ENCODE peak calls at places on chromosome 3, in ten cellular contexts. H, K, J, F, L, D, Z, U, E and X are unnamed samples.
A peak's percentile ranks its signal among the peaks of the same experiment; 100 is the strongest.

GRCh38 chr3:171860830-171861535 is 17.8 kb downstream of the TMEM212 start:
- DNase-seq in H (no peak), K (no peak), J (no peak), F (peak; percentile 74), L (peak; percentile 35), D (no peak), Z (peak; percentile 32), U (no peak), E (peak; percentile 46), X (peak; percentile 82)

GRCh38 chr3:15332405-15333098 is at the start of gene SH3BP5:
- DNase-seq in H (peak; percentile 90), K (peak; percentile 66), J (peak; percentile 4), F (no peak), L (peak; percentile 76), D (peak; percentile 79), Z (peak; percentile 66), U (peak; percentile 68), E (no peak), X (peak; percentile 53)

GRCh38 chr3:80097674-80098073 is 329.9 kb upstream of the ROBO1 start:
- DNase-seq in H (no peak), K (no peak), J (no peak), F (no peak), L (no peak), D (no peak), Z (no peak), U (no peak), E (no peak), X (no peak)

GRCh38 chr3:67901681-67902080 is 247.3 kb upstream of the SUCLG2 start:
- DNase-seq in H (no peak), K (no peak), J (no peak), F (no peak), L (no peak), D (no peak), Z (no peak), U (no peak), E (no peak), X (no peak)

GRCh38 chr3:12629560-12629959 is 34.4 kb downstream of the RAF1 start:
- DNase-seq in H (no peak), K (peak; percentile 29), J (no peak), F (peak; percentile 55), L (peak; percentile 62), D (no peak), Z (no peak), U (no peak), E (peak; percentile 14), X (peak; percentile 20)

GRCh38 chr3:46675426-46675825 is 18.1 kb downstream of the ALS2CL start:
- DNase-seq in H (no peak), K (no peak), J (no peak), F (no peak), L (no peak), D (no peak), Z (no peak), U (no peak), E (no peak), X (no peak)

GRCh38 chr3:96483781-96484180 is 330.6 kb upstream of the EPHA6 start:
- DNase-seq in H (no peak), K (no peak), J (no peak), F (no peak), L (no peak), D (no peak), Z (no peak), U (no peak), E (no peak), X (no peak)

GRCh38 chr3:32895701-32896100 is 55.7 kb upstream of the CCR4 start:
- DNase-seq in H (no peak), K (no peak), J (no peak), F (no peak), L (no peak), D (no peak), Z (no peak), U (no peak), E (no peak), X (no peak)

GRCh38 chr3:54870423-54870822 is 57.4 kb downstream of the LRTM1 start:
- DNase-seq in H (no peak), K (peak; percentile 97), J (no peak), F (peak; percentile 93), L (no peak), D (no peak), Z (peak; percentile 21), U (peak; percentile 47), E (peak; percentile 95), X (peak; percentile 96)

GRCh38 chr3:127754411-127755304 is 67.7 kb downstream of the MGLL start:
- DNase-seq in H (no peak), K (no peak), J (no peak), F (no peak), L (no peak), D (no peak), Z (no peak), U (no peak), E (no peak), X (no peak)

GRCh38 chr3:184637705-184638104 is 74.2 kb downstream of the MAGEF1 start:
- DNase-seq in H (no peak), K (peak; percentile 41), J (no peak), F (no peak), L (no peak), D (no peak), Z (no peak), U (no peak), E (no peak), X (no peak)

GRCh38 chr3:3902156-3902555 is 102.9 kb downstream of the LRRN1 start:
- DNase-seq in H (no peak), K (no peak), J (no peak), F (no peak), L (no peak), D (no peak), Z (no peak), U (no peak), E (no peak), X (no peak)

GRCh38 chr3:12187448-12188327 is 29.0 kb upstream of the TIMP4 start:
- DNase-seq in H (peak; percentile 72), K (peak; percentile 57), J (no peak), F (no peak), L (no peak), D (peak; percentile 34), Z (no peak), U (no peak), E (no peak), X (peak; percentile 66)

GRCh38 chr3:151816091-151816604 is 2.2 kb downstream of the AADAC start:
- DNase-seq in H (no peak), K (peak; percentile 59), J (no peak), F (no peak), L (peak; percentile 52), D (peak; percentile 14), Z (no peak), U (peak; percentile 72), E (no peak), X (peak; percentile 57)

GRCh38 chr3:151814588-151814987 is 672 bp downstream of the AADAC start:
- DNase-seq in H (no peak), K (no peak), J (no peak), F (no peak), L (no peak), D (no peak), Z (no peak), U (no peak), E (no peak), X (no peak)

GRCh38 chr3:151819910-151820309 is 6.0 kb downstream of the AADAC start:
- DNase-seq in H (no peak), K (no peak), J (no peak), F (no peak), L (no peak), D (no peak), Z (no peak), U (no peak), E (no peak), X (no peak)

GRCh38 chr3:151817473-151817872 is 3.6 kb downstream of the AADAC start:
- DNase-seq in H (no peak), K (no peak), J (no peak), F (no peak), L (no peak), D (no peak), Z (no peak), U (no peak), E (no peak), X (no peak)

GRCh38 chr3:151818361-151818760 is 4.4 kb downstream of the AADAC start:
- DNase-seq in H (no peak), K (no peak), J (no peak), F (no peak), L (no peak), D (no peak), Z (no peak), U (no peak), E (no peak), X (no peak)
- H3K4me3 ChIP-seq in H (no peak overlapping the region), K (no peak overlapping the region), J (no peak overlapping the region), F (no peak overlapping the region), L (no peak overlapping the region), D (no peak overlapping the region), Z (no peak overlapping the region), U (no peak overlapping the region), E (no peak overlapping the region), X (no peak overlapping the region)

GRCh38 chr3:187735383-187735782 is 9.9 kb downstream of the BCL6 start:
- DNase-seq in H (no peak), K (peak; percentile 7), J (no peak), F (no peak), L (no peak), D (no peak), Z (no peak), U (no peak), E (no peak), X (no peak)

GRCh38 chr3:187735837-187736236 is 9.4 kb downstream of the BCL6 start:
- DNase-seq in H (no peak), K (no peak), J (no peak), F (no peak), L (no peak), D (no peak), Z (no peak), U (no peak), E (no peak), X (no peak)

GRCh38 chr3:187738089-187738399 is 7.2 kb downstream of the BCL6 start:
- DNase-seq in H (no peak), K (no peak), J (no peak), F (no peak), L (no peak), D (no peak), Z (no peak), U (no peak), E (no peak), X (no peak)

GRCh38 chr3:187737401-187738088 is 7.7 kb downstream of the BCL6 start:
- DNase-seq in H (peak; percentile 90), K (peak; percentile 91), J (no peak), F (no peak), L (peak; percentile 80), D (peak; percentile 77), Z (peak; percentile 54), U (peak; percentile 19), E (no peak), X (peak; percentile 72)

GRCh38 chr3:187736418-187736871 is 8.8 kb downstream of the BCL6 start:
- DNase-seq in H (no peak), K (peak; percentile 97), J (no peak), F (no peak), L (no peak), D (no peak), Z (peak; percentile 48), U (peak; percentile 62), E (no peak), X (peak; percentile 62)
- H3K4me3 ChIP-seq in H (peak overlapping the region; percentile 78), K (no peak overlapping the region), J (no peak overlapping the region), F (no peak overlapping the region), L (peak overlapping the region; percentile 57), D (peak overlapping the region; percentile 71), Z (no peak overlapping the region), U (no peak overlapping the region), E (no peak overlapping the region), X (no peak overlapping the region)

GRCh38 chr3:48248095-48248863 is 7.4 kb downstream of the ZNF589 start:
- DNase-seq in H (no peak), K (no peak), J (no peak), F (peak; percentile 74), L (no peak), D (no peak), Z (no peak), U (no peak), E (peak; percentile 28), X (no peak)
- H3K4me3 ChIP-seq in H (no peak overlapping the region), K (no peak overlapping the region), J (no peak overlapping the region), F (no peak overlapping the region), L (no peak overlapping the region), D (no peak overlapping the region), Z (no peak overlapping the region), U (no peak overlapping the region), E (no peak overlapping the region), X (no peak overlapping the region)

GRCh38 chr3:77207753-77208152 is 167.9 kb downstream of the ROBO2 start:
- DNase-seq in H (no peak), K (no peak), J (no peak), F (no peak), L (no peak), D (no peak), Z (no peak), U (no peak), E (no peak), X (no peak)
- H3K4me3 ChIP-seq in H (no peak overlapping the region), K (no peak overlapping the region), J (no peak overlapping the region), F (no peak overlapping the region), L (no peak overlapping the region), D (no peak overlapping the region), Z (no peak overlapping the region), U (no peak overlapping the region), E (no peak overlapping the region), X (no peak overlapping the region)